ENCODE peak calls at places on chromosome 19, in six cellular contexts. W is heart left ventricle, H is thyroid gland, C is glutamatergic neuron, U is bronchial epithelial cell, E is lower leg skin. V is an unnamed sample.
A peak's percentile ranks its signal among the peaks of the same experiment; 100 is the strongest.

GRCh38 chr19:50909240-50910070 is 1.7 kb downstream of the KLK4 start:
- DNase-seq in H (peak; percentile 76), U (peak; percentile 46), W (no peak), C (peak; percentile 88), E (peak; percentile 36), V (peak; percentile 73)

GRCh38 chr19:47598407-47599349 is 10.3 kb upstream of the BICRA start:
- DNase-seq in W (peak; percentile 37), U (peak; percentile 92), E (peak; percentile 66), C (no peak), H (peak; percentile 17), V (no peak)

GRCh38 chr19:10568444-10568825 is 344 bp downstream of the CDKN2D start:
- DNase-seq in E (no peak), H (peak; percentile 66), C (no peak), W (peak; percentile 31), U (peak; percentile 33), V (no peak)

GRCh38 chr19:19597809-19598306 is 20.6 kb downstream of the PBX4 start:
- DNase-seq in U (no peak), H (no peak), E (no peak), W (no peak), C (no peak), V (no peak)

GRCh38 chr19:40360020-40360686 is 11.7 kb downstream of the PLD3 start:
- DNase-seq in C (no peak), H (no peak), W (no peak), E (no peak), U (no peak), V (no peak)

GRCh38 chr19:45472557-45473365 is 5.0 kb downstream of the FOSB start:
- DNase-seq in U (no peak), E (no peak), C (no peak), H (peak; percentile 30), W (no peak), V (no peak)

GRCh38 chr19:50580970-50581636 is 12.9 kb upstream of the LRRC4B start:
- DNase-seq in H (no peak), W (no peak), E (no peak), U (no peak), C (no peak), V (no peak)

GRCh38 chr19:50510700-50511068 is 307 bp downstream of the JOSD2 start:
- DNase-seq in C (no peak), W (no peak), U (peak; percentile 4), E (no peak), H (no peak), V (no peak)

GRCh38 chr19:31838163-31838798 is 489.0 kb upstream of the TSHZ3 start:
- DNase-seq in U (no peak), H (peak; percentile 66), C (no peak), E (no peak), W (no peak), V (no peak)

GRCh38 chr19:50277966-50278580 is 51.1 kb downstream of the KCNC3 start:
- DNase-seq in C (no peak), U (no peak), W (no peak), H (no peak), E (no peak), V (no peak)

GRCh38 chr19:38551450-38551813 is 66.3 kb downstream of the MAP4K1 start:
- DNase-seq in C (no peak), W (no peak), U (no peak), E (no peak), H (no peak), V (no peak)

GRCh38 chr19:43429395-43429794 is 14.7 kb downstream of the TEX101 start:
- DNase-seq in H (no peak), W (no peak), C (no peak), E (no peak), U (no peak), V (no peak)

GRCh38 chr19:49862411-49863253 is 4.7 kb downstream of the PNKP start:
- DNase-seq in W (no peak), E (no peak), C (peak; percentile 72), U (no peak), H (peak; percentile 40), V (no peak)

GRCh38 chr19:49142866-49143335 is 12.3 kb downstream of the HRC start:
- DNase-seq in H (peak; percentile 93), U (peak; percentile 84), W (peak; percentile 93), C (peak; percentile 97), E (peak; percentile 76), V (peak; percentile 90)

GRCh38 chr19:1690570-1691307 is 38.3 kb upstream of the TCF3 start:
- DNase-seq in W (no peak), C (no peak), E (no peak), H (peak; percentile 12), U (peak; percentile 25), V (peak; percentile 60)

DNA sequence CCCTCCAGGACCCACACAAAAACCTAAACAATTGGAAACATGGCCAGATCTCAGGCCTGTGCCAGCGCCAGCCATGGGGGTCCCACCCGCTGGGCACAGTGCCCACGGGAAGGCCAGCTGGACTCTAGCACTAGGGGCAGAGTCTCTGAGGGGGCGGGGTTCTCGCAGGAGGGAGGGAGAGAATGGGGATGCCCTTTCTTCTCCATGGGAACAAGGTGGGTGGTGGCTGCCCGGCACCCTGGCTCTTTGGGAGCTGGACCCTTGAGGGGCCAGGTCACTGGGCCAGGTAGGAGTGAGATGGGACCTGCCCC is 8.4 kb downstream of the LYL1 start:
- DNase-seq in W (no peak), H (no peak), E (no peak), C (no peak), U (no peak), V (no peak)
- TF ChIP-seq CTCF in W (no peak), H (no peak), E (no peak), C (no peak), U (no peak), V (no peak)

GRCh38 chr19:5864725-5865486 is 5.4 kb downstream of the FUT5 start:
- DNase-seq in E (no peak), U (no peak), W (no peak), H (no peak), C (no peak), V (no peak)
- TF ChIP-seq CTCF in E (no peak), U (peak; percentile 24), W (no peak), H (peak; percentile 7), C (peak; percentile 48), V (peak; percentile 40)

DNA sequence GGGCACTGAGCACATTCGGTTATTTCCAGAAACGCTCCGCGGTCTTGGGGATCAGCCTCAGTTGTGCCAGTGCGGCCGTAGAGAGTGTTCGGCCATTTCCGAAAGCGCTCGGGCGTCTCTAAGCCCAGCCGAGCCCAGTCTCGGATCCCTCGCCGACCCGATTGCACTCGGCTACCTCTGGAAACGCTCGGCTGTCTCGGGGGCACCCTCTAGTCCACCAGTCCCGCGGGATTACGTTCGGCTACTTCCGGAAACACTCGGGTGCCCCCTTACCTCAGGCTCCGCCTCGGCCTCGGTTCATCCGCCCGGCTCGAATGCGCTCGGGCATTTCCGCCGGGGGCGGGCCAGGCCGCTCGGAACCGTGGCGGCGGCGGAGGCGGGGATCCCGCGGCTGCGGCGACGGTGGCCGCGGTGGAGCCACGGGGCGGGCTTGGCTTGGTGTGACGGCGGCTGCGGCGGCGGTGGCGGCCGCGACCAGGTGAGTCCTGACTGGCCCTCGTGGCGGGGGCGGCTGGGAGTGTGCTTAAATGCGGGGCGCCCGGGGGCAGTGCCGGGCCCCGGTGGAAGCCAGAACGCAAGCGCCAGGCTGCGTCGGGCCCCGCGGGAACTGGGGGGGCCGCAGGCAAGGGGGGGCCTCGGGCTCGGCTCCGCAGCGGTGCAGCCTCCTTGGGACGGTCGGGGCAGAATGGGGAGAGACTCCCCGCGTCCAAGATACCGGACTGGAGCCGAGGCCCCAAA is at the start of gene PIK3R2:
- DNase-seq in C (peak; percentile 100), W (peak; percentile 99), H (peak; percentile 100), U (peak; percentile 93), E (peak; percentile 100), V (peak; percentile 100)
- TF ChIP-seq CTCF in C (no peak), W (peak; percentile 9), H (no peak), U (no peak), E (no peak), V (no peak)

GRCh38 chr19:34173145-34173956 is 1.0 kb downstream of the LSM14A start:
- DNase-seq in H (peak; percentile 76), C (peak; percentile 36), U (peak; percentile 65), E (peak; percentile 47), W (peak; percentile 17), V (peak; percentile 29)
- TF ChIP-seq CTCF in H (no peak), C (peak; percentile 32), U (no peak), E (no peak), W (no peak), V (no peak)

GRCh38 chr19:17183271-17183757 is 31.8 kb upstream of the USE1 start:
- DNase-seq in C (no peak), W (no peak), U (no peak), H (no peak), E (no peak), V (no peak)
- TF ChIP-seq CTCF in C (no peak), W (no peak), U (no peak), H (no peak), E (no peak), V (no peak)

GRCh38 chr19:46513461-46514236 is 18.0 kb upstream of the PNMA8B start:
- DNase-seq in U (peak; percentile 22), H (peak; percentile 73), C (peak; percentile 95), E (peak; percentile 68), W (peak; percentile 79), V (peak; percentile 96)

GRCh38 chr19:46515290-46515609 is 19.6 kb upstream of the PNMA8B start:
- DNase-seq in C (no peak), E (no peak), W (no peak), H (no peak), U (no peak), V (no peak)

GRCh38 chr19:46517471-46517870 is 21.8 kb upstream of the PNMA8B start:
- DNase-seq in E (no peak), C (no peak), U (no peak), H (no peak), W (no peak), V (no peak)

GRCh38 chr19:46514589-46515289 is 19.1 kb upstream of the PNMA8B start:
- DNase-seq in W (no peak), H (no peak), U (no peak), E (no peak), C (no peak), V (no peak)

GRCh38 chr19:46515879-46516350 is 20.2 kb upstream of the PNMA8B start:
- DNase-seq in C (no peak), W (no peak), U (peak; percentile 38), H (no peak), E (no peak), V (no peak)
- TF ChIP-seq CTCF in C (peak; percentile 74), W (peak; percentile 55), U (peak; percentile 59), H (peak; percentile 42), E (no peak), V (peak; percentile 72)

GRCh38 chr19:6736917-6737283 is 480 bp downstream of the GPR108 start:
- DNase-seq in E (no peak), U (no peak), W (no peak), H (no peak), C (no peak), V (no peak)
- TF ChIP-seq CTCF in E (no peak), U (no peak), W (no peak), H (no peak), C (no peak), V (no peak)

DNA sequence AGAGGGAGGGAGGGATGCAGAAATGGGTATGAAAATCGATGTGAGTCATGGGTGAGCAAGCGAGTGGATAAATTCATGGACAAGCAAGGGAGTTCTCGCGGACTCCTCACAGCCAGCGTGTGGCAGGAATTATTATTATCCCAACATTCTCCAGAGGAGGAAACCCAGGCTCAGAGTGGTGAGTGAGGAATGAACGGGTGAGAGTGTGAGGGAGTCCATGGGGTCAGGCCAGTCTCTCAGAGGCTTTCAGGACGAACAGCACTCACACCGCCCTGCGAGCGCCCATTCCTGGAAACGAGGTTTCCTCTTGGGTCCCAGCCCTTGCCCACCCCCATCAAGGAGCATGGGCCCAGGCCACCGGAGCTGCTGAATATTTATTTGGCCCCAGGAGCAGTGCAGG is 6.3 kb upstream of the DNAAF3 start:
- DNase-seq in H (no peak), E (no peak), W (no peak), U (peak; percentile 56), C (no peak), V (no peak)
- TF ChIP-seq CTCF in H (no peak), E (no peak), W (no peak), U (no peak), C (no peak), V (no peak)

V was measured in neural crest cell.